ENCODE peak calls at places on chromosomes 11 and 22, in seven cellular contexts. J is WTC11, R is IMR-90, C is brain microvascular endothelial cell, F is AG04450, G is H9, Y is AG09309. A is an unnamed sample.
A peak's percentile ranks its signal among the peaks of the same experiment; 100 is the strongest.

GRCh38 chr22:40383905-40384304 is 13.5 kb downstream of the SGSM3 start:
- DNase-seq in C (peak; percentile 88), F (no peak), R (peak; percentile 75), J (no peak), Y (peak; percentile 43), G (no peak), A (no peak)

GRCh38 chr11:119990306-119991021 is 147.4 kb downstream of the TRIM29 start:
- DNase-seq in G (no peak), Y (no peak), R (no peak), F (no peak), J (no peak), C (no peak), A (no peak)

GRCh38 chr11:103035656-103036434 is 56.1 kb downstream of the DCUN1D5 start:
- DNase-seq in R (peak; percentile 86), J (no peak), C (peak; percentile 88), G (no peak), Y (peak; percentile 81), F (peak; percentile 34), A (peak; percentile 51)

GRCh38 chr22:49320714-49321476 is 506.8 kb downstream of the BRD1 start:
- DNase-seq in Y (no peak), C (no peak), G (peak; percentile 23), J (no peak), R (no peak), F (no peak), A (no peak)

GRCh38 chr22:30882974-30883533 is 85.5 kb downstream of the MORC2 start:
- DNase-seq in G (no peak), Y (no peak), J (no peak), R (no peak), C (no peak), F (no peak), A (no peak)

GRCh38 chr11:85182437-85183109 is 444.6 kb downstream of the DLG2 start:
- DNase-seq in F (no peak), G (peak; percentile 45), Y (no peak), R (peak; percentile 35), J (peak; percentile 23), C (peak; percentile 73), A (peak; percentile 16)

GRCh38 chr11:5226732-5227327 is at the start of gene HBB:
- DNase-seq in R (no peak), C (no peak), Y (no peak), F (no peak), J (no peak), G (no peak), A (no peak)

GRCh38 chr11:134047586-134047999 is 21.3 kb upstream of the JAM3 start:
- DNase-seq in C (peak; percentile 55), F (peak; percentile 69), Y (peak; percentile 86), R (peak; percentile 90), J (no peak), G (no peak), A (no peak)

GRCh38 chr22:47965066-47965465 is 1202.6 kb downstream of the TBC1D22A start:
- DNase-seq in Y (no peak), G (no peak), J (no peak), C (no peak), R (no peak), F (no peak), A (no peak)

DNA sequence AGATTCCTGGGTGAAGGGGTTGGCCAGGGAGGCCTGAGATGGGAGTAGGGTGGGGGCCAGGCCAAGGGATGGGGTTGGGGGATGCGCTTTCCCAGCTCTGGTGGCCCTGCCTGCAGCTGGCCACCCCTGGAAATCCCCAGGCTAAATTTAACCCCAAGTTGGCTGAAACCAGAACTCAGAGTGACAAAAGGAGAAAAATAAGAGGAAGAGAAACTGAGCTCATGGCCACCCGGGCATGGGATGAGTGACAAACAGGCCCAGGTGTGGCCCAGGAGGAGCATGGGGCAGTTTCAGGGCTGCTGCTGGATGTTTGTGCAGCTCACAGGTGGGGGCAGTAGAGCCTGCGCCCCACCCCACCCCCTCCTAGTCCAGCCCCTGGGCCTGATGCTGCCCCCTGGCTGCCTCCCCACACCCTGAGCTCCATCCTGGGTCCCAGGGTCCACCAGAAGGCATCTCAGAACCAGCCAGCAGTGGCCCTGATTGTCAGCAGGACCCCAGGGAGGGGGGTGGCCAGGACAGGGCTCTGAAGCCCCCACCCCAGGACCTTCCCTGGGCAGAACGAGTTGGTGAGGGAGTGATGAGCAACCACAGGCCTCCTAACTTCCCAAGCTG is 48.0 kb downstream of the IGLL5 start:
- DNase-seq in Y (no peak), F (no peak), C (no peak), G (peak; percentile 56), J (peak; percentile 33), R (no peak), A (peak; percentile 92)
- TF ChIP-seq CTCF in Y (no peak), F (no peak), C (no peak), G (peak; percentile 54), J (no peak), R (no peak), A (no peak)

GRCh38 chr11:11514246-11514645 is 107.6 kb downstream of the GALNT18 start:
- DNase-seq in C (no peak), F (no peak), Y (no peak), G (peak; percentile 46), R (no peak), J (no peak), A (no peak)
- TF ChIP-seq CTCF in C (no peak), F (no peak), Y (no peak), G (no peak), R (no peak), J (no peak), A (no peak)

DNA sequence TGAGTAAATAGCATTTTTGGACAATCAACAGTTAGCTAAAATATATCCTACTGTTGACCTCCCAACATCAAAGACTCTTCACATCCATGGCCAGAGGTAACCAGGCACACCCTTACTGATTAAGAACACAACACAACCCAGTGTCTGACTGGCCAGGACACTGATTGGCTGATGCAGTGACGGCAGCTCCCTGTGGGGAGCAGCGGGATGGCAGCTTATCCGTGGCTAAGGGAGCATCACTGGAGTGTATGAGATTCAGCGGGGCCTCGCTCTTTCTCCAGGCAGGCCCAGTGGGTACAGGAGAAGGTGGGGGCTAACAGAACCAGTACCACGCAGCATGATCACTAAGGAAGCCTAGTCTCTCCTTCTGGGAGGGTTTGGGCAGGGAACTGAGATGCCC is 10.3 kb upstream of the IL2RB start:
- DNase-seq in F (no peak), J (no peak), C (no peak), G (no peak), R (no peak), Y (no peak), A (no peak)
- TF ChIP-seq CTCF in F (peak; percentile 5), J (no peak), C (no peak), G (no peak), R (no peak), Y (no peak), A (no peak)

GRCh38 chr22:43090130-43090789 is 1.1 kb upstream of the TTLL1 start:
- DNase-seq in J (no peak), C (peak; percentile 80), F (no peak), Y (peak; percentile 73), G (no peak), R (peak; percentile 80), A (peak; percentile 86)
- TF ChIP-seq CTCF in J (no peak), C (peak; percentile 72), F (peak; percentile 48), Y (peak; percentile 70), G (no peak), R (peak; percentile 51), A (no peak)

GRCh38 chr11:124536520-124536919 is 6.9 kb downstream of the OR8B12 start:
- DNase-seq in J (peak; percentile 63), R (peak; percentile 39), Y (no peak), F (no peak), G (peak; percentile 93), C (peak; percentile 99), A (no peak)
- TF ChIP-seq CTCF in J (no peak), R (no peak), Y (no peak), F (no peak), G (peak; percentile 47), C (peak; percentile 51), A (no peak)

DNA sequence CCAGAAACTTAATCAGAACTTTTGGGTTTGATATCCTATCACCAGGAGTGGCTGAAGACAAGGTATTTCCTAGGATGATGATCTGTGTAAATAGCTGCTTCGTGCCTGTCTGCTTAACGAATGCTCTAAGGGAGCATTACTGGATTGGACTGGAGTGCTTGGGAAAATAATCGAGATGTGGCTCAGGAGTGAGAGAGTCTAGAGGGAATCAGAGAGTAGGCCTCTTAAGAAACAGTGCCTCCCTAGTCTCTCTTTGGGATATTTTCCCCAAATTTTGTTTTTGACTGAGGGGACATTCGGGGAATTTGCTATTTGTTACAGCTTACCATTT is 2.5 kb downstream of the MAML2 start:
- DNase-seq in C (no peak), Y (no peak), R (peak; percentile 56), J (no peak), G (no peak), F (no peak), A (no peak)
- TF ChIP-seq CTCF in C (no peak), Y (no peak), R (no peak), J (no peak), G (no peak), F (no peak), A (no peak)

DNA sequence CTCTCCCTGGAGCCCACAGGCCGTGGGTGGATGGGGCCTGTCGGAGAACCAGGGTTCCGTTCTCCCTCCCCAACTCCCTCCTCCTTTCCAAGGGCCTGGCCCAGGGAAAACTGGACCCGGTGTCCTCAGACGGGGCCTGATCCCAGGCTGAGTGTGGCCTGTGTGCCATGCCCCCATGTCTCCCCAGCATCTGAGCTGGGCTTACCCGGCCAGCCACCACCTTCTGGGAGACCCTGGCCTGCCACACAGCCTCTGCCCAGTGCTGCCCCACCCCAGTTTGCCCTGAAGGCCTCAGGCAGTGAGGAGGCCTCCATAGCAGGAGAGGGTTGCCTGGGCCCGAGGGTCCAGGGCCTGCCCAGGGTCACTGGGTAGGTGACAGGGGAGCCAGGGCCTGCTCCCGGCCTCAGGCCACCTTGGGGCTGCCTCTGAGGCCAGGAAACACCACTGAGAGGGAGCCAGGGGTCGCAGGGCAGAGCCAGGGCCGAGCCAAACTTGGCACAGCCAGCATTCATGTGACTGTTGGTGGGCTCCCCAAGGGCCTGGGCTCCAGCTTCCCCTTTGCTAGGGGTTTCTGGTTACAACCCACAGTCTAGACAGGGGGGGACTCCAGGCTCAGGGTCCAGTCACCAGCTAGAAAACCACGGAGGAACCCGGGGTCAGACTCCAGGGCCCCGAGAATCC is 585 bp upstream of the IFITM10 start:
- DNase-seq in C (no peak), Y (no peak), R (no peak), J (no peak), F (no peak), G (no peak), A (no peak)
- TF ChIP-seq CTCF in C (no peak), Y (no peak), R (no peak), J (no peak), F (no peak), G (no peak), A (no peak)